ENCODE peak calls at places on chromosomes 1 and 21, in five cellular contexts. One of them, this sample, is unnamed.

GRCh38 chr21:14321042-14321441 is 61.9 kb downstream of the HSPA13 start:
- DNase-seq in GM12878: no peak
- DNase-seq in K562: no peak
- DNase-seq in HepG2: no peak
- DNase-seq in H1: no peak
- DNase-seq in this sample: no peak

GRCh38 chr1:196027127-196027526 is 581.1 kb downstream of the KCNT2 start:
- DNase-seq in GM12878: no peak
- DNase-seq in K562: no peak
- DNase-seq in HepG2: no peak
- DNase-seq in H1: no peak
- DNase-seq in this sample: no peak

GRCh38 chr21:32131960-32132359 is 146.9 kb downstream of the MIS18A start:
- DNase-seq in GM12878: no peak
- DNase-seq in K562: peak
- DNase-seq in HepG2: peak
- DNase-seq in H1: peak
- DNase-seq in this sample: peak

GRCh38 chr1:19007491-19008441 is 51.3 kb upstream of the IFFO2 start:
- DNase-seq in GM12878: no peak
- DNase-seq in K562: no peak
- DNase-seq in HepG2: peak
- DNase-seq in H1: peak
- DNase-seq in this sample: peak

GRCh38 chr21:28986677-28987076 is 6.0 kb downstream of the LTN1 start:
- DNase-seq in GM12878: no peak
- DNase-seq in K562: no peak
- DNase-seq in HepG2: no peak
- DNase-seq in H1: no peak
- DNase-seq in this sample: no peak

GRCh38 chr1:47402591-47402990 is 13.5 kb upstream of the FOXE3 start:
- DNase-seq in GM12878: no peak
- DNase-seq in K562: no peak
- DNase-seq in HepG2: no peak
- DNase-seq in H1: no peak
- DNase-seq in this sample: no peak

GRCh38 chr21:41426656-41427311 is 745 bp downstream of the MX1 start:
- DNase-seq in GM12878: no peak
- DNase-seq in K562: no peak
- DNase-seq in HepG2: no peak
- DNase-seq in H1: peak
- DNase-seq in this sample: no peak

GRCh38 chr1:20697560-20697959 is 20.2 kb downstream of the KIF17 start:
- DNase-seq in GM12878: no peak
- DNase-seq in K562: no peak
- DNase-seq in HepG2: no peak
- DNase-seq in H1: no peak
- DNase-seq in this sample: no peak

GRCh38 chr1:44733365-44733764 is 2.4 kb upstream of the RNU5D-1 start:
- DNase-seq in GM12878: no peak
- DNase-seq in K562: no peak
- DNase-seq in HepG2: no peak
- DNase-seq in H1: no peak
- DNase-seq in this sample: no peak

GRCh38 chr1:39720094-39720999 is 18.3 kb upstream of the PPIE start:
- DNase-seq in GM12878: no peak
- DNase-seq in K562: peak
- DNase-seq in HepG2: peak
- DNase-seq in H1: no peak
- DNase-seq in this sample: peak

GRCh38 chr1:227793948-227794812 is 21.3 kb upstream of the PRSS38 start:
- DNase-seq in GM12878: no peak
- DNase-seq in K562: peak
- DNase-seq in HepG2: no peak
- DNase-seq in H1: peak
- DNase-seq in this sample: no peak

GRCh38 chr1:61979729-61980128 is 214.9 kb upstream of the L1TD1 start:
- DNase-seq in GM12878: no peak
- DNase-seq in K562: no peak
- DNase-seq in HepG2: no peak
- DNase-seq in H1: no peak
- DNase-seq in this sample: no peak

GRCh38 chr1:222555992-222556615 is 8.2 kb upstream of the HHIPL2 start:
- DNase-seq in GM12878: no peak
- DNase-seq in K562: no peak
- DNase-seq in HepG2: peak
- DNase-seq in H1: no peak
- DNase-seq in this sample: no peak

GRCh38 chr1:106773206-106773605 is 283.3 kb upstream of the PRMT6 start:
- DNase-seq in GM12878: no peak
- DNase-seq in K562: no peak
- DNase-seq in HepG2: no peak
- DNase-seq in H1: no peak
- DNase-seq in this sample: no peak

GRCh38 chr1:229229137-229229720 is 41.7 kb upstream of the RAB4A start:
- DNase-seq in GM12878: no peak
- DNase-seq in K562: no peak
- DNase-seq in HepG2: no peak
- DNase-seq in H1: peak
- DNase-seq in this sample: peak

GRCh38 chr1:238281418-238281817 is 390.7 kb upstream of the ZP4 start:
- DNase-seq in GM12878: no peak
- DNase-seq in K562: no peak
- DNase-seq in HepG2: no peak
- DNase-seq in H1: no peak
- DNase-seq in this sample: no peak

GRCh38 chr1:19435851-19436465 is 49.4 kb downstream of the CAPZB start:
- DNase-seq in GM12878: no peak
- DNase-seq in K562: no peak
- DNase-seq in HepG2: peak
- DNase-seq in H1: no peak
- DNase-seq in this sample: no peak

GRCh38 chr1:218366322-218367052 is 21.4 kb downstream of the TGFB2 start:
- DNase-seq in GM12878: no peak
- DNase-seq in K562: no peak
- DNase-seq in HepG2: peak
- DNase-seq in H1: no peak
- DNase-seq in this sample: peak

GRCh38 chr1:85612704-85613361 is 32.3 kb downstream of the CCN1 start:
- DNase-seq in GM12878: no peak
- DNase-seq in K562: peak
- DNase-seq in HepG2: peak
- DNase-seq in H1: no peak
- DNase-seq in this sample: peak

GRCh38 chr21:21101911-21102310 is 103.7 kb downstream of the NCAM2 start:
- DNase-seq in GM12878: no peak
- DNase-seq in K562: peak
- DNase-seq in HepG2: peak
- DNase-seq in H1: no peak
- DNase-seq in this sample: no peak

GRCh38 chr1:105626276-105626987 is 1430.0 kb upstream of the PRMT6 start:
- DNase-seq in GM12878: no peak
- DNase-seq in K562: no peak
- DNase-seq in HepG2: no peak
- DNase-seq in H1: no peak
- DNase-seq in this sample: no peak

DNA sequence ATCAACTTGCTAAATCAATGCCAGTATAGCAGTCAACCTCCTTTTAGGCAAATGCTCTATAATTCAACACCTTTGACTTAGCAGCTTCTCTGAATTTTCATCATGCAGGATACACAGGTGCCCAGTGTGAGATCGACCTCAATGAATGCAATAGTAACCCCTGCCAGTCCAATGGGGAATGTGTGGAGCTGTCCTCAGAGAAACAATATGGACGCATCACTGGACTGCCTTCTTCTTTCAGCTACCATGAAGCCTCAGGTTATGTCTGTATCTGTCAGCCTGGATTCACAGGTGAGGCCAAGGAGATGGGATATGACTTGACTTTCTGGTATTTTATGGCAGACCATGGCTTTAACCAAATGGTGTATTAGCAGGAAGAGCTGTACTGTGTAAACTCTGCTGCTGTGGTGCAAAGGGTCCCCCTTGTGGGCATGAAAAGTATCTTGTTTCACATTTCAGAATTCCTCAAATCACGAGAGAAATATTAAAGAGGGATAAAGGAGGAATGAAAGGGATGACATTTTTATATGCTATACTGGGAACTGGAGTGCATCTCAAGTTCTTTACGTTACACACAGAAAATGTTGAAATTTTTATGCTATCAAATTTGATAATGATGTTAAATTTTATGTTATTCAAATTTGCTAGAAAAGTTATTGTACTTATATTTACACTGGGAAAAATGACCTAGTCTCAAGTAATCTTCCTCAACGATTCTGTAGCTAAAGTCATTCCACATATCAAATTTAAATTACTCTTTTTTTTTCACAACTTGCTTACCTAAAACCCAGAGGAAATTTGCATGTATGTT is 88.9 kb downstream of the CRB1 start:
- DNase-seq in GM12878: no peak
- DNase-seq in K562: peak
- DNase-seq in HepG2: peak
- DNase-seq in H1: no peak
- DNase-seq in this sample: no peak
- TF ChIP-seq MAX in GM12878: no peak
- TF ChIP-seq MAX in K562: no peak
- TF ChIP-seq MAX in HepG2: no peak
- TF ChIP-seq MAX in H1: no peak
- TF ChIP-seq MAX in this sample: no peak

DNA sequence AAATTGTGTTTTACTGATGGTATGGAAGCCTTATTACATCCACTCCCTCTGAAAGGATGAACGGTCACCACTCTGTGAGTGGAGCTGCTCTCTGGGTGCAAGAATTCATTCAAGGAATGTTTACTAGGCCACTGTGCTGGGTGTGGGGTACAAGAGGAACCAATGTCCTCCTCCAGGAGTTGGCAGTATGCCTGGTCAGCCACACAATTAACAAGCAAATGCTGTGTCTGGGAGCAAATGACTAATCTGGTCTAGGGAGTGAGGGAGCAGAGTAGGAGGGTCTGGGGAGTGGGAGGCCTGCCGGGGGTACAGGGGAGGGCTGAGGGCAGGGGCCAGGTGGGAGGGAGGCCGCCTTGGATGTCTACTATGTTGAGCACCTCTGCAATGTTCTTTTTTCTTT is 27.2 kb upstream of the TDRD10 start:
- DNase-seq in GM12878: no peak
- DNase-seq in K562: no peak
- DNase-seq in HepG2: peak
- DNase-seq in H1: no peak
- DNase-seq in this sample: no peak
- TF ChIP-seq EP300 in GM12878: no peak
- TF ChIP-seq EP300 in K562: no peak
- TF ChIP-seq EP300 in HepG2: no peak
- TF ChIP-seq EP300 in H1: no peak
- TF ChIP-seq EP300 in this sample: no peak

GRCh38 chr1:155174334-155175280 is 958 bp downstream of the TRIM46 start:
- DNase-seq in GM12878: no peak
- DNase-seq in K562: peak
- DNase-seq in HepG2: no peak
- DNase-seq in H1: peak
- DNase-seq in this sample: no peak

GRCh38 chr1:155171836-155172731 is 1.0 kb downstream of the KRTCAP2 start:
- DNase-seq in GM12878: no peak
- DNase-seq in K562: no peak
- DNase-seq in HepG2: no peak
- DNase-seq in H1: no peak
- DNase-seq in this sample: no peak

GRCh38 chr1:155170806-155171205 is 2.3 kb downstream of the KRTCAP2 start:
- DNase-seq in GM12878: no peak
- DNase-seq in K562: no peak
- DNase-seq in HepG2: no peak
- DNase-seq in H1: no peak
- DNase-seq in this sample: no peak

GRCh38 chr1:155173478-155174333 is at the start of gene TRIM46:
- DNase-seq in GM12878: no peak
- DNase-seq in K562: peak
- DNase-seq in HepG2: no peak
- DNase-seq in H1: peak
- DNase-seq in this sample: peak

DNA sequence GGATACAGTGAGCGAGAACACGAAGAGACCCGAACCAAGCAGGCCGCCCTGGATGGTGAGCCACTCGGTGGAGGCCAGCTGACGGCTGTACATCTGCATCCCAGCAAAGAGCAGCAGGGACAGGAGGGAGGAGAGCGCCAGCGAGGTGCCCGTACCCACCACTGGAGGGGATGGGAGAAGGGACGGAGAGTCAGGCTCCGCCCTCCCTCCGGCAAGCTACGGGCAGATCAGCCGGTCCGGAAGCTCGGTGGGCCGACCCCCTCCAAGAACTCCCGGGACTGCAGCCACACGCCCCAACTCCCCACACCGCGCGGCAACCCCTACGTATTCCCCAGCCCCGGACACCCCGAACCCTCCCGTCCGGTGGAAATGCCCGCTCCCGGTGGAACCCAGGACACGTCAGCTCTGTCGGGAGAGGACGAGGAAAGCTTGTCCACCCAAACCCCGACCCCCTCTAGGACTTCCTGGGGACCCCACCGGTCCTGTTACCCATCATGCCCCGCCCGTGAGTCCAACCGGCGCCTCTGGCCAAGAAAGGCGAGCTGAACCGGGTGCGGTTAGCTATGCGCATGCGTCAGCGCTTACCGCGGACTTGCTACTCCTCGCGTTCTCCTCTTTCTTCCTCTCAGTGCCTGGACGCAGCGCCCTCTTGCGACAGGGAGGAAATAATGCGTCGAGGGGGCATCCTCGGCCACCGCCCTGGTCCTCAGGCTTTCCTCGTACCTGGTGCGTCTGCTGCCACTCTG is at the start of gene KRTCAP2:
- DNase-seq in GM12878: peak
- DNase-seq in K562: peak
- DNase-seq in HepG2: peak
- DNase-seq in H1: peak
- DNase-seq in this sample: peak
- TF ChIP-seq POLR2A in GM12878: peak
- TF ChIP-seq POLR2A in K562: peak
- TF ChIP-seq POLR2A in HepG2: peak
- TF ChIP-seq POLR2A in H1: no peak
- TF ChIP-seq POLR2A in this sample: peak

DNA sequence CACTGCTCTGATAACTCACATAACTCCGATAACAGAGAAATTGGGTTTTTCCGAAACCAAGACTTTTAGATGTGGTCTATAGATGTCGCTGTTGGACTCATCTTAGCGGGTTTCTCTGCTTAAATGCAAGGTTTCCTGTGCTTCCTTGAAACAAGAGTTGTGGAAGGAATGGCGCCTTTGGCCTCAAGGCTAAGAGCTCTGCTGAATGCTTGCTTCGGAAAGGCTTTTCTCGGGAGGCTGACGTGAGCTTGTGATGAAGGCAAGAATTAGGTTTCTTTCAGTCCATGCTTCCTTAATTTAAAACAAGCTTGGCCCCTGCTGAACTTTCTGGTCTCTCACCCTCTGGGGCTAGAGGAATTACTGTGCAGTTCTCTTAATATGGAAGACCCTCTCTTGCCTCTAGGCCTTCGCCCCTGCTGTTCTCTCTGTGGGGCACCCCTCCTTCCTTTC is 113.5 kb downstream of the MAP3K21 start:
- DNase-seq in GM12878: peak
- DNase-seq in K562: peak
- DNase-seq in HepG2: peak
- DNase-seq in H1: peak
- DNase-seq in this sample: peak
- TF ChIP-seq MAX in GM12878: no peak
- TF ChIP-seq MAX in K562: no peak
- TF ChIP-seq MAX in HepG2: no peak
- TF ChIP-seq MAX in H1: no peak
- TF ChIP-seq MAX in this sample: no peak

This sample was measured in A549.